ENCODE peak calls at places on chromosomes 7 and 10, in ten cellular contexts. One of them, this sample, is unnamed.

GRCh38 chr10:131692686-131693334 is 208.0 kb upstream of the PPP2R2D start:
- DNase-seq in mammary epithelial cell: no peak
- DNase-seq in mucosa of gallbladder: no peak
- DNase-seq in activated T-cell treated with anti-CD3 and anti-CD28 coated beads, Interleukin-2, amount 50 U/mL, for 4 hours: no peak
- DNase-seq in germinal center: no peak
- DNase-seq in upper lobe of left lung: no peak
- DNase-seq in NCI-H460: no peak
- DNase-seq in GM12891: no peak
- DNase-seq in naive thymus-derived CD8-positive, alpha-beta T cell: no peak
- DNase-seq in activated naive CD4-positive, alpha-beta T cell: no peak
- DNase-seq in this sample: no peak

GRCh38 chr7:99928994-99929729 is at the start of gene GJC3:
- DNase-seq in activated naive CD4-positive, alpha-beta T cell: no peak
- DNase-seq in mammary epithelial cell: peak; percentile 59
- DNase-seq in GM12891: peak; percentile 21
- DNase-seq in activated T-cell treated with anti-CD3 and anti-CD28 coated beads, Interleukin-2, amount 50 U/mL, for 4 hours: no peak
- DNase-seq in germinal center: peak; percentile 19
- DNase-seq in upper lobe of left lung: peak; percentile 85
- DNase-seq in naive thymus-derived CD8-positive, alpha-beta T cell: peak; percentile 47
- DNase-seq in NCI-H460: no peak
- DNase-seq in mucosa of gallbladder: peak; percentile 27
- DNase-seq in this sample: peak; percentile 66

GRCh38 chr10:12657489-12657888 is 308.1 kb downstream of the CAMK1D start:
- DNase-seq in activated naive CD4-positive, alpha-beta T cell: no peak
- DNase-seq in NCI-H460: no peak
- DNase-seq in GM12891: no peak
- DNase-seq in activated T-cell treated with anti-CD3 and anti-CD28 coated beads, Interleukin-2, amount 50 U/mL, for 4 hours: no peak
- DNase-seq in mammary epithelial cell: no peak
- DNase-seq in naive thymus-derived CD8-positive, alpha-beta T cell: no peak
- DNase-seq in mucosa of gallbladder: no peak
- DNase-seq in germinal center: no peak
- DNase-seq in upper lobe of left lung: no peak
- DNase-seq in this sample: no peak

GRCh38 chr10:122999347-122999746 is 9.2 kb downstream of the IKZF5 start:
- DNase-seq in naive thymus-derived CD8-positive, alpha-beta T cell: no peak
- DNase-seq in mammary epithelial cell: no peak
- DNase-seq in activated T-cell treated with anti-CD3 and anti-CD28 coated beads, Interleukin-2, amount 50 U/mL, for 4 hours: no peak
- DNase-seq in GM12891: no peak
- DNase-seq in upper lobe of left lung: no peak
- DNase-seq in NCI-H460: no peak
- DNase-seq in activated naive CD4-positive, alpha-beta T cell: no peak
- DNase-seq in germinal center: no peak
- DNase-seq in mucosa of gallbladder: no peak
- DNase-seq in this sample: no peak

GRCh38 chr10:18607503-18607902 is 43.9 kb downstream of the NSUN6 start:
- DNase-seq in upper lobe of left lung: no peak
- DNase-seq in mammary epithelial cell: peak; percentile 67
- DNase-seq in mucosa of gallbladder: peak; percentile 32
- DNase-seq in GM12891: no peak
- DNase-seq in activated T-cell treated with anti-CD3 and anti-CD28 coated beads, Interleukin-2, amount 50 U/mL, for 4 hours: no peak
- DNase-seq in germinal center: no peak
- DNase-seq in naive thymus-derived CD8-positive, alpha-beta T cell: no peak
- DNase-seq in NCI-H460: peak; percentile 46
- DNase-seq in activated naive CD4-positive, alpha-beta T cell: no peak
- DNase-seq in this sample: no peak

GRCh38 chr7:55977831-55978230 is 13.4 kb downstream of the NIPSNAP2 start:
- DNase-seq in upper lobe of left lung: no peak
- DNase-seq in activated naive CD4-positive, alpha-beta T cell: no peak
- DNase-seq in GM12891: no peak
- DNase-seq in germinal center: no peak
- DNase-seq in mucosa of gallbladder: no peak
- DNase-seq in naive thymus-derived CD8-positive, alpha-beta T cell: no peak
- DNase-seq in mammary epithelial cell: peak; percentile 20
- DNase-seq in NCI-H460: no peak
- DNase-seq in activated T-cell treated with anti-CD3 and anti-CD28 coated beads, Interleukin-2, amount 50 U/mL, for 4 hours: no peak
- DNase-seq in this sample: no peak

GRCh38 chr7:3650844-3651243 is 349.8 kb downstream of the SDK1 start:
- DNase-seq in germinal center: no peak
- DNase-seq in upper lobe of left lung: no peak
- DNase-seq in naive thymus-derived CD8-positive, alpha-beta T cell: no peak
- DNase-seq in activated T-cell treated with anti-CD3 and anti-CD28 coated beads, Interleukin-2, amount 50 U/mL, for 4 hours: no peak
- DNase-seq in GM12891: no peak
- DNase-seq in NCI-H460: no peak
- DNase-seq in activated naive CD4-positive, alpha-beta T cell: no peak
- DNase-seq in mammary epithelial cell: peak; percentile 36
- DNase-seq in mucosa of gallbladder: no peak
- DNase-seq in this sample: no peak

GRCh38 chr7:148587076-148587475 is 3.5 kb upstream of the C7orf33 start:
- DNase-seq in NCI-H460: no peak
- DNase-seq in germinal center: no peak
- DNase-seq in mucosa of gallbladder: no peak
- DNase-seq in upper lobe of left lung: no peak
- DNase-seq in naive thymus-derived CD8-positive, alpha-beta T cell: no peak
- DNase-seq in activated T-cell treated with anti-CD3 and anti-CD28 coated beads, Interleukin-2, amount 50 U/mL, for 4 hours: no peak
- DNase-seq in activated naive CD4-positive, alpha-beta T cell: no peak
- DNase-seq in GM12891: no peak
- DNase-seq in mammary epithelial cell: no peak
- DNase-seq in this sample: no peak

GRCh38 chr7:93799750-93800357 is 90.7 kb downstream of the TFPI2 start:
- DNase-seq in naive thymus-derived CD8-positive, alpha-beta T cell: no peak
- DNase-seq in mammary epithelial cell: peak; percentile 12
- DNase-seq in GM12891: no peak
- DNase-seq in activated naive CD4-positive, alpha-beta T cell: no peak
- DNase-seq in mucosa of gallbladder: no peak
- DNase-seq in NCI-H460: peak; percentile 12
- DNase-seq in germinal center: peak; percentile 7
- DNase-seq in activated T-cell treated with anti-CD3 and anti-CD28 coated beads, Interleukin-2, amount 50 U/mL, for 4 hours: no peak
- DNase-seq in upper lobe of left lung: no peak
- DNase-seq in this sample: peak; percentile 18

GRCh38 chr7:36208406-36208805 is 55.4 kb downstream of the EEPD1 start:
- DNase-seq in mammary epithelial cell: no peak
- DNase-seq in naive thymus-derived CD8-positive, alpha-beta T cell: no peak
- DNase-seq in mucosa of gallbladder: no peak
- DNase-seq in activated naive CD4-positive, alpha-beta T cell: no peak
- DNase-seq in germinal center: no peak
- DNase-seq in activated T-cell treated with anti-CD3 and anti-CD28 coated beads, Interleukin-2, amount 50 U/mL, for 4 hours: no peak
- DNase-seq in GM12891: no peak
- DNase-seq in upper lobe of left lung: no peak
- DNase-seq in NCI-H460: no peak
- DNase-seq in this sample: no peak

GRCh38 chr7:28759373-28760013 is 198.6 kb downstream of the TRIL start:
- DNase-seq in naive thymus-derived CD8-positive, alpha-beta T cell: no peak
- DNase-seq in activated T-cell treated with anti-CD3 and anti-CD28 coated beads, Interleukin-2, amount 50 U/mL, for 4 hours: no peak
- DNase-seq in NCI-H460: no peak
- DNase-seq in mammary epithelial cell: no peak
- DNase-seq in germinal center: no peak
- DNase-seq in mucosa of gallbladder: no peak
- DNase-seq in upper lobe of left lung: no peak
- DNase-seq in activated naive CD4-positive, alpha-beta T cell: no peak
- DNase-seq in GM12891: no peak
- DNase-seq in this sample: no peak

GRCh38 chr10:69508738-69509340 is 57.6 kb downstream of the TSPAN15 start:
- DNase-seq in germinal center: no peak
- DNase-seq in upper lobe of left lung: no peak
- DNase-seq in GM12891: no peak
- DNase-seq in naive thymus-derived CD8-positive, alpha-beta T cell: no peak
- DNase-seq in NCI-H460: no peak
- DNase-seq in activated T-cell treated with anti-CD3 and anti-CD28 coated beads, Interleukin-2, amount 50 U/mL, for 4 hours: no peak
- DNase-seq in mammary epithelial cell: no peak
- DNase-seq in activated naive CD4-positive, alpha-beta T cell: no peak
- DNase-seq in mucosa of gallbladder: no peak
- DNase-seq in this sample: peak; percentile 4

GRCh38 chr7:30470163-30470770 is 8.3 kb downstream of the NOD1 start:
- DNase-seq in naive thymus-derived CD8-positive, alpha-beta T cell: no peak
- DNase-seq in GM12891: no peak
- DNase-seq in upper lobe of left lung: no peak
- DNase-seq in activated T-cell treated with anti-CD3 and anti-CD28 coated beads, Interleukin-2, amount 50 U/mL, for 4 hours: no peak
- DNase-seq in mucosa of gallbladder: no peak
- DNase-seq in germinal center: no peak
- DNase-seq in mammary epithelial cell: no peak
- DNase-seq in NCI-H460: no peak
- DNase-seq in activated naive CD4-positive, alpha-beta T cell: no peak
- DNase-seq in this sample: no peak

GRCh38 chr10:125257521-125258105 is 97.2 kb upstream of the CTBP2 start:
- DNase-seq in upper lobe of left lung: no peak
- DNase-seq in NCI-H460: no peak
- DNase-seq in germinal center: no peak
- DNase-seq in activated T-cell treated with anti-CD3 and anti-CD28 coated beads, Interleukin-2, amount 50 U/mL, for 4 hours: no peak
- DNase-seq in GM12891: no peak
- DNase-seq in activated naive CD4-positive, alpha-beta T cell: no peak
- DNase-seq in mammary epithelial cell: no peak
- DNase-seq in mucosa of gallbladder: no peak
- DNase-seq in naive thymus-derived CD8-positive, alpha-beta T cell: no peak
- DNase-seq in this sample: no peak

GRCh38 chr7:82443044-82443800 is at the start of gene CACNA2D1:
- DNase-seq in mammary epithelial cell: peak; percentile 27
- DNase-seq in GM12891: peak; percentile 27
- DNase-seq in naive thymus-derived CD8-positive, alpha-beta T cell: no peak
- DNase-seq in activated naive CD4-positive, alpha-beta T cell: no peak
- DNase-seq in NCI-H460: peak; percentile 3
- DNase-seq in mucosa of gallbladder: no peak
- DNase-seq in upper lobe of left lung: peak; percentile 93
- DNase-seq in activated T-cell treated with anti-CD3 and anti-CD28 coated beads, Interleukin-2, amount 50 U/mL, for 4 hours: no peak
- DNase-seq in germinal center: peak; percentile 12
- DNase-seq in this sample: peak; percentile 49

GRCh38 chr10:97778452-97779302 is 6.9 kb upstream of the SFRP5 start:
- DNase-seq in mucosa of gallbladder: no peak
- DNase-seq in GM12891: no peak
- DNase-seq in germinal center: no peak
- DNase-seq in activated naive CD4-positive, alpha-beta T cell: no peak
- DNase-seq in mammary epithelial cell: no peak
- DNase-seq in NCI-H460: no peak
- DNase-seq in naive thymus-derived CD8-positive, alpha-beta T cell: no peak
- DNase-seq in upper lobe of left lung: no peak
- DNase-seq in activated T-cell treated with anti-CD3 and anti-CD28 coated beads, Interleukin-2, amount 50 U/mL, for 4 hours: no peak
- DNase-seq in this sample: no peak

GRCh38 chr10:12165992-12166775 is 29.5 kb downstream of the NUDT5 start:
- DNase-seq in upper lobe of left lung: no peak
- DNase-seq in mammary epithelial cell: no peak
- DNase-seq in mucosa of gallbladder: no peak
- DNase-seq in activated naive CD4-positive, alpha-beta T cell: no peak
- DNase-seq in NCI-H460: no peak
- DNase-seq in naive thymus-derived CD8-positive, alpha-beta T cell: no peak
- DNase-seq in germinal center: no peak
- DNase-seq in activated T-cell treated with anti-CD3 and anti-CD28 coated beads, Interleukin-2, amount 50 U/mL, for 4 hours: no peak
- DNase-seq in GM12891: no peak
- DNase-seq in this sample: no peak

GRCh38 chr7:3691478-3692151 is 390.6 kb downstream of the SDK1 start:
- DNase-seq in mucosa of gallbladder: no peak
- DNase-seq in NCI-H460: no peak
- DNase-seq in GM12891: no peak
- DNase-seq in mammary epithelial cell: no peak
- DNase-seq in germinal center: no peak
- DNase-seq in naive thymus-derived CD8-positive, alpha-beta T cell: no peak
- DNase-seq in activated T-cell treated with anti-CD3 and anti-CD28 coated beads, Interleukin-2, amount 50 U/mL, for 4 hours: no peak
- DNase-seq in activated naive CD4-positive, alpha-beta T cell: no peak
- DNase-seq in upper lobe of left lung: no peak
- DNase-seq in this sample: no peak

GRCh38 chr10:49611166-49611814 is 1.2 kb downstream of the SLC18A3 start:
- DNase-seq in activated naive CD4-positive, alpha-beta T cell: no peak
- DNase-seq in activated T-cell treated with anti-CD3 and anti-CD28 coated beads, Interleukin-2, amount 50 U/mL, for 4 hours: no peak
- DNase-seq in upper lobe of left lung: peak; percentile 80
- DNase-seq in mucosa of gallbladder: no peak
- DNase-seq in mammary epithelial cell: no peak
- DNase-seq in NCI-H460: no peak
- DNase-seq in naive thymus-derived CD8-positive, alpha-beta T cell: no peak
- DNase-seq in germinal center: no peak
- DNase-seq in GM12891: no peak
- DNase-seq in this sample: no peak

GRCh38 chr7:77425151-77426051 is 9.3 kb upstream of the GSAP start:
- DNase-seq in NCI-H460: peak; percentile 74
- DNase-seq in activated naive CD4-positive, alpha-beta T cell: no peak
- DNase-seq in GM12891: no peak
- DNase-seq in mucosa of gallbladder: no peak
- DNase-seq in mammary epithelial cell: peak; percentile 93
- DNase-seq in upper lobe of left lung: no peak
- DNase-seq in naive thymus-derived CD8-positive, alpha-beta T cell: no peak
- DNase-seq in germinal center: no peak
- DNase-seq in activated T-cell treated with anti-CD3 and anti-CD28 coated beads, Interleukin-2, amount 50 U/mL, for 4 hours: no peak
- DNase-seq in this sample: no peak

GRCh38 chr10:131891929-131892816 is 8.6 kb upstream of the PPP2R2D start:
- DNase-seq in activated naive CD4-positive, alpha-beta T cell: no peak
- DNase-seq in germinal center: no peak
- DNase-seq in activated T-cell treated with anti-CD3 and anti-CD28 coated beads, Interleukin-2, amount 50 U/mL, for 4 hours: no peak
- DNase-seq in upper lobe of left lung: no peak
- DNase-seq in mucosa of gallbladder: no peak
- DNase-seq in mammary epithelial cell: no peak
- DNase-seq in naive thymus-derived CD8-positive, alpha-beta T cell: no peak
- DNase-seq in GM12891: no peak
- DNase-seq in NCI-H460: no peak
- DNase-seq in this sample: no peak

GRCh38 chr7:7183061-7183832 is 903 bp downstream of the C1GALT1 start:
- DNase-seq in mucosa of gallbladder: peak; percentile 39
- DNase-seq in upper lobe of left lung: peak; percentile 93
- DNase-seq in mammary epithelial cell: peak; percentile 65
- DNase-seq in activated T-cell treated with anti-CD3 and anti-CD28 coated beads, Interleukin-2, amount 50 U/mL, for 4 hours: peak; percentile 17
- DNase-seq in GM12891: peak; percentile 23
- DNase-seq in germinal center: peak; percentile 70
- DNase-seq in NCI-H460: no peak
- DNase-seq in naive thymus-derived CD8-positive, alpha-beta T cell: peak; percentile 40
- DNase-seq in activated naive CD4-positive, alpha-beta T cell: peak; percentile 26
- DNase-seq in this sample: peak; percentile 59

GRCh38 chr7:129530881-129531391 is 28.6 kb downstream of the SMKR1 start:
- DNase-seq in GM12891: no peak
- DNase-seq in upper lobe of left lung: no peak
- DNase-seq in mammary epithelial cell: peak; percentile 94
- DNase-seq in activated naive CD4-positive, alpha-beta T cell: no peak
- DNase-seq in NCI-H460: no peak
- DNase-seq in activated T-cell treated with anti-CD3 and anti-CD28 coated beads, Interleukin-2, amount 50 U/mL, for 4 hours: peak; percentile 27
- DNase-seq in germinal center: no peak
- DNase-seq in mucosa of gallbladder: no peak
- DNase-seq in naive thymus-derived CD8-positive, alpha-beta T cell: no peak
- DNase-seq in this sample: no peak

GRCh38 chr10:111233439-111233838 is 156.6 kb downstream of the ADRA2A start:
- DNase-seq in mucosa of gallbladder: no peak
- DNase-seq in germinal center: no peak
- DNase-seq in activated T-cell treated with anti-CD3 and anti-CD28 coated beads, Interleukin-2, amount 50 U/mL, for 4 hours: no peak
- DNase-seq in mammary epithelial cell: no peak
- DNase-seq in naive thymus-derived CD8-positive, alpha-beta T cell: no peak
- DNase-seq in activated naive CD4-positive, alpha-beta T cell: no peak
- DNase-seq in GM12891: no peak
- DNase-seq in upper lobe of left lung: no peak
- DNase-seq in NCI-H460: no peak
- DNase-seq in this sample: no peak

GRCh38 chr10:97582169-97582568 is 2.0 kb upstream of the HOGA1 start:
- DNase-seq in naive thymus-derived CD8-positive, alpha-beta T cell: no peak
- DNase-seq in GM12891: no peak
- DNase-seq in upper lobe of left lung: no peak
- DNase-seq in mucosa of gallbladder: no peak
- DNase-seq in germinal center: no peak
- DNase-seq in activated naive CD4-positive, alpha-beta T cell: no peak
- DNase-seq in activated T-cell treated with anti-CD3 and anti-CD28 coated beads, Interleukin-2, amount 50 U/mL, for 4 hours: no peak
- DNase-seq in NCI-H460: no peak
- DNase-seq in mammary epithelial cell: no peak
- DNase-seq in this sample: no peak

GRCh38 chr7:134022512-134022911 is 104.6 kb upstream of the LRGUK start:
- DNase-seq in NCI-H460: no peak
- DNase-seq in germinal center: no peak
- DNase-seq in activated T-cell treated with anti-CD3 and anti-CD28 coated beads, Interleukin-2, amount 50 U/mL, for 4 hours: no peak
- DNase-seq in activated naive CD4-positive, alpha-beta T cell: no peak
- DNase-seq in mammary epithelial cell: peak; percentile 50
- DNase-seq in upper lobe of left lung: no peak
- DNase-seq in GM12891: no peak
- DNase-seq in mucosa of gallbladder: no peak
- DNase-seq in naive thymus-derived CD8-positive, alpha-beta T cell: no peak
- DNase-seq in this sample: no peak

GRCh38 chr10:22016046-22016705 is 12.6 kb upstream of the DNAJC1 start:
- DNase-seq in NCI-H460: no peak
- DNase-seq in activated T-cell treated with anti-CD3 and anti-CD28 coated beads, Interleukin-2, amount 50 U/mL, for 4 hours: no peak
- DNase-seq in activated naive CD4-positive, alpha-beta T cell: no peak
- DNase-seq in germinal center: no peak
- DNase-seq in naive thymus-derived CD8-positive, alpha-beta T cell: no peak
- DNase-seq in upper lobe of left lung: no peak
- DNase-seq in mammary epithelial cell: peak; percentile 14
- DNase-seq in mucosa of gallbladder: no peak
- DNase-seq in GM12891: no peak
- DNase-seq in this sample: no peak

GRCh38 chr7:149436358-149436757 is 24.5 kb downstream of the ZNF777 start:
- DNase-seq in germinal center: no peak
- DNase-seq in mammary epithelial cell: no peak
- DNase-seq in mucosa of gallbladder: no peak
- DNase-seq in activated naive CD4-positive, alpha-beta T cell: no peak
- DNase-seq in naive thymus-derived CD8-positive, alpha-beta T cell: no peak
- DNase-seq in NCI-H460: no peak
- DNase-seq in GM12891: no peak
- DNase-seq in upper lobe of left lung: peak; percentile 57
- DNase-seq in activated T-cell treated with anti-CD3 and anti-CD28 coated beads, Interleukin-2, amount 50 U/mL, for 4 hours: no peak
- DNase-seq in this sample: no peak